ENCODE peak calls at places on chromosomes 13 and 19, in nine cellular contexts. One of them, this sample, is unnamed.

GRCh38 chr13:61795580-61795979 is 379.9 kb upstream of the PCDH20 start:
- DNase-seq in hepatocyte: no peak
- DNase-seq in endothelial cell of umbilical vein: no peak
- DNase-seq in neural progenitor cell: no peak
- DNase-seq in Karpas-422: no peak
- DNase-seq in GM12878: no peak
- DNase-seq in fibroblast of lung: no peak
- DNase-seq in PC-9: no peak
- DNase-seq in mesenchymal stem cell: no peak
- DNase-seq in this sample: no peak

GRCh38 chr13:48994731-48995130 is 19.0 kb downstream of the FNDC3A start:
- DNase-seq in hepatocyte: no peak
- DNase-seq in endothelial cell of umbilical vein: no peak
- DNase-seq in Karpas-422: peak
- DNase-seq in mesenchymal stem cell: peak
- DNase-seq in PC-9: no peak
- DNase-seq in GM12878: no peak
- DNase-seq in neural progenitor cell: no peak
- DNase-seq in fibroblast of lung: peak
- DNase-seq in this sample: no peak

GRCh38 chr13:104650426-104650825 is 1584.2 kb upstream of the SLC10A2 start:
- DNase-seq in fibroblast of lung: no peak
- DNase-seq in hepatocyte: no peak
- DNase-seq in Karpas-422: no peak
- DNase-seq in GM12878: no peak
- DNase-seq in endothelial cell of umbilical vein: no peak
- DNase-seq in neural progenitor cell: no peak
- DNase-seq in PC-9: no peak
- DNase-seq in mesenchymal stem cell: no peak
- DNase-seq in this sample: no peak

GRCh38 chr19:16328824-16329482 is 4.3 kb downstream of the KLF2 start:
- DNase-seq in PC-9: no peak
- DNase-seq in neural progenitor cell: no peak
- DNase-seq in Karpas-422: no peak
- DNase-seq in GM12878: no peak
- DNase-seq in mesenchymal stem cell: peak
- DNase-seq in hepatocyte: no peak
- DNase-seq in endothelial cell of umbilical vein: peak
- DNase-seq in fibroblast of lung: no peak
- DNase-seq in this sample: peak

GRCh38 chr13:30802953-30803478 is 67.7 kb downstream of the ALOX5AP start:
- DNase-seq in PC-9: no peak
- DNase-seq in GM12878: peak
- DNase-seq in mesenchymal stem cell: peak
- DNase-seq in Karpas-422: peak
- DNase-seq in neural progenitor cell: peak
- DNase-seq in endothelial cell of umbilical vein: peak
- DNase-seq in hepatocyte: peak
- DNase-seq in fibroblast of lung: peak
- DNase-seq in this sample: peak

GRCh38 chr13:65600702-65601101 is 1629.4 kb downstream of the PCDH9 start:
- DNase-seq in hepatocyte: no peak
- DNase-seq in PC-9: no peak
- DNase-seq in fibroblast of lung: peak
- DNase-seq in GM12878: no peak
- DNase-seq in mesenchymal stem cell: peak
- DNase-seq in endothelial cell of umbilical vein: no peak
- DNase-seq in neural progenitor cell: no peak
- DNase-seq in Karpas-422: no peak
- DNase-seq in this sample: no peak

GRCh38 chr19:32870154-32870573 is 597 bp upstream of the SLC7A9 start:
- DNase-seq in Karpas-422: no peak
- DNase-seq in mesenchymal stem cell: no peak
- DNase-seq in fibroblast of lung: no peak
- DNase-seq in PC-9: no peak
- DNase-seq in hepatocyte: peak
- DNase-seq in endothelial cell of umbilical vein: no peak
- DNase-seq in GM12878: no peak
- DNase-seq in neural progenitor cell: peak
- DNase-seq in this sample: no peak

GRCh38 chr13:90750957-90751356 is 596.5 kb upstream of the MIR17HG start:
- DNase-seq in PC-9: no peak
- DNase-seq in endothelial cell of umbilical vein: peak
- DNase-seq in fibroblast of lung: no peak
- DNase-seq in Karpas-422: no peak
- DNase-seq in neural progenitor cell: no peak
- DNase-seq in mesenchymal stem cell: no peak
- DNase-seq in GM12878: no peak
- DNase-seq in hepatocyte: no peak
- DNase-seq in this sample: no peak

GRCh38 chr13:72983085-72983768 is 75.6 kb upstream of the KLF5 start:
- DNase-seq in mesenchymal stem cell: peak
- DNase-seq in neural progenitor cell: no peak
- DNase-seq in PC-9: no peak
- DNase-seq in hepatocyte: peak
- DNase-seq in endothelial cell of umbilical vein: no peak
- DNase-seq in fibroblast of lung: peak
- DNase-seq in Karpas-422: no peak
- DNase-seq in GM12878: no peak
- DNase-seq in this sample: no peak

GRCh38 chr19:2618611-2619010 is 83.9 kb downstream of the GNG7 start:
- DNase-seq in Karpas-422: peak
- DNase-seq in mesenchymal stem cell: no peak
- DNase-seq in neural progenitor cell: no peak
- DNase-seq in GM12878: no peak
- DNase-seq in endothelial cell of umbilical vein: peak
- DNase-seq in PC-9: peak
- DNase-seq in hepatocyte: no peak
- DNase-seq in fibroblast of lung: peak
- DNase-seq in this sample: peak

GRCh38 chr13:102128216-102128800 is 273.5 kb downstream of the FGF14 start:
- DNase-seq in GM12878: no peak
- DNase-seq in hepatocyte: no peak
- DNase-seq in Karpas-422: no peak
- DNase-seq in neural progenitor cell: no peak
- DNase-seq in fibroblast of lung: peak
- DNase-seq in mesenchymal stem cell: peak
- DNase-seq in PC-9: no peak
- DNase-seq in endothelial cell of umbilical vein: no peak
- DNase-seq in this sample: no peak

GRCh38 chr19:27714857-27715256 is 1498.1 kb downstream of the UQCRFS1 start:
- DNase-seq in mesenchymal stem cell: no peak
- DNase-seq in endothelial cell of umbilical vein: no peak
- DNase-seq in neural progenitor cell: no peak
- DNase-seq in GM12878: no peak
- DNase-seq in fibroblast of lung: no peak
- DNase-seq in Karpas-422: no peak
- DNase-seq in hepatocyte: no peak
- DNase-seq in PC-9: no peak
- DNase-seq in this sample: no peak

GRCh38 chr13:60754211-60754610 is 357.2 kb downstream of the TDRD3 start:
- DNase-seq in neural progenitor cell: peak
- DNase-seq in fibroblast of lung: no peak
- DNase-seq in mesenchymal stem cell: no peak
- DNase-seq in PC-9: no peak
- DNase-seq in Karpas-422: no peak
- DNase-seq in endothelial cell of umbilical vein: no peak
- DNase-seq in hepatocyte: no peak
- DNase-seq in GM12878: no peak
- DNase-seq in this sample: no peak

GRCh38 chr13:60755380-60756163 is 358.6 kb downstream of the TDRD3 start:
- DNase-seq in neural progenitor cell: peak
- DNase-seq in PC-9: no peak
- DNase-seq in endothelial cell of umbilical vein: peak
- DNase-seq in hepatocyte: peak
- DNase-seq in Karpas-422: no peak
- DNase-seq in fibroblast of lung: peak
- DNase-seq in mesenchymal stem cell: no peak
- DNase-seq in GM12878: no peak
- DNase-seq in this sample: no peak

GRCh38 chr13:60753641-60754040 is 356.6 kb downstream of the TDRD3 start:
- DNase-seq in Karpas-422: no peak
- DNase-seq in neural progenitor cell: no peak
- DNase-seq in PC-9: no peak
- DNase-seq in GM12878: no peak
- DNase-seq in fibroblast of lung: no peak
- DNase-seq in endothelial cell of umbilical vein: no peak
- DNase-seq in hepatocyte: no peak
- DNase-seq in mesenchymal stem cell: peak
- DNase-seq in this sample: no peak

GRCh38 chr13:60756306-60756705 is 359.3 kb downstream of the TDRD3 start:
- DNase-seq in mesenchymal stem cell: peak
- DNase-seq in PC-9: no peak
- DNase-seq in GM12878: no peak
- DNase-seq in hepatocyte: no peak
- DNase-seq in Karpas-422: no peak
- DNase-seq in fibroblast of lung: peak
- DNase-seq in endothelial cell of umbilical vein: peak
- DNase-seq in neural progenitor cell: peak
- DNase-seq in this sample: no peak

GRCh38 chr13:60754691-60755090 is 357.7 kb downstream of the TDRD3 start:
- DNase-seq in Karpas-422: no peak
- DNase-seq in GM12878: no peak
- DNase-seq in fibroblast of lung: no peak
- DNase-seq in neural progenitor cell: peak
- DNase-seq in mesenchymal stem cell: no peak
- DNase-seq in endothelial cell of umbilical vein: no peak
- DNase-seq in hepatocyte: no peak
- DNase-seq in PC-9: no peak
- DNase-seq in this sample: no peak
- H2AFZ ChIP-seq in Karpas-422: no peak
- H2AFZ ChIP-seq in GM12878: no peak
- H2AFZ ChIP-seq in fibroblast of lung: no peak
- H2AFZ ChIP-seq in neural progenitor cell: peak
- H2AFZ ChIP-seq in mesenchymal stem cell: no peak
- H2AFZ ChIP-seq in endothelial cell of umbilical vein: no peak
- H2AFZ ChIP-seq in hepatocyte: no peak
- H2AFZ ChIP-seq in PC-9: no peak
- H2AFZ ChIP-seq in this sample: no peak

GRCh38 chr19:10567696-10568443 is 909 bp downstream of the CDKN2D start:
- DNase-seq in PC-9: no peak
- DNase-seq in hepatocyte: no peak
- DNase-seq in endothelial cell of umbilical vein: no peak
- DNase-seq in mesenchymal stem cell: peak
- DNase-seq in neural progenitor cell: no peak
- DNase-seq in Karpas-422: no peak
- DNase-seq in fibroblast of lung: no peak
- DNase-seq in GM12878: no peak
- DNase-seq in this sample: no peak
- H2AFZ ChIP-seq in PC-9: peak
- H2AFZ ChIP-seq in hepatocyte: peak
- H2AFZ ChIP-seq in endothelial cell of umbilical vein: peak
- H2AFZ ChIP-seq in mesenchymal stem cell: peak
- H2AFZ ChIP-seq in neural progenitor cell: peak
- H2AFZ ChIP-seq in Karpas-422: no peak
- H2AFZ ChIP-seq in fibroblast of lung: peak
- H2AFZ ChIP-seq in GM12878: peak
- H2AFZ ChIP-seq in this sample: no peak

GRCh38 chr19:47240996-47241918 is 10.3 kb upstream of the BBC3 start:
- DNase-seq in neural progenitor cell: peak
- DNase-seq in mesenchymal stem cell: peak
- DNase-seq in endothelial cell of umbilical vein: peak
- DNase-seq in fibroblast of lung: peak
- DNase-seq in Karpas-422: peak
- DNase-seq in hepatocyte: peak
- DNase-seq in GM12878: no peak
- DNase-seq in PC-9: peak
- DNase-seq in this sample: peak

GRCh38 chr19:47243364-47243775 is 12.4 kb upstream of the BBC3 start:
- DNase-seq in neural progenitor cell: no peak
- DNase-seq in hepatocyte: no peak
- DNase-seq in endothelial cell of umbilical vein: peak
- DNase-seq in mesenchymal stem cell: no peak
- DNase-seq in Karpas-422: no peak
- DNase-seq in PC-9: no peak
- DNase-seq in fibroblast of lung: no peak
- DNase-seq in GM12878: no peak
- DNase-seq in this sample: no peak

GRCh38 chr19:47241919-47242644 is 11.1 kb upstream of the BBC3 start:
- DNase-seq in Karpas-422: no peak
- DNase-seq in GM12878: no peak
- DNase-seq in hepatocyte: no peak
- DNase-seq in PC-9: peak
- DNase-seq in endothelial cell of umbilical vein: no peak
- DNase-seq in mesenchymal stem cell: peak
- DNase-seq in neural progenitor cell: no peak
- DNase-seq in fibroblast of lung: peak
- DNase-seq in this sample: no peak

GRCh38 chr19:47240561-47240960 is 9.6 kb upstream of the BBC3 start:
- DNase-seq in neural progenitor cell: no peak
- DNase-seq in GM12878: no peak
- DNase-seq in endothelial cell of umbilical vein: no peak
- DNase-seq in fibroblast of lung: no peak
- DNase-seq in hepatocyte: no peak
- DNase-seq in mesenchymal stem cell: no peak
- DNase-seq in Karpas-422: no peak
- DNase-seq in PC-9: no peak
- DNase-seq in this sample: no peak

GRCh38 chr19:47243776-47244547 is 12.4 kb upstream of the CCDC9 start:
- DNase-seq in fibroblast of lung: peak
- DNase-seq in neural progenitor cell: peak
- DNase-seq in PC-9: peak
- DNase-seq in Karpas-422: peak
- DNase-seq in endothelial cell of umbilical vein: peak
- DNase-seq in mesenchymal stem cell: peak
- DNase-seq in hepatocyte: peak
- DNase-seq in GM12878: no peak
- DNase-seq in this sample: peak
- H2AFZ ChIP-seq in fibroblast of lung: peak
- H2AFZ ChIP-seq in neural progenitor cell: peak
- H2AFZ ChIP-seq in PC-9: peak
- H2AFZ ChIP-seq in Karpas-422: peak
- H2AFZ ChIP-seq in endothelial cell of umbilical vein: peak
- H2AFZ ChIP-seq in mesenchymal stem cell: no peak
- H2AFZ ChIP-seq in hepatocyte: peak
- H2AFZ ChIP-seq in GM12878: peak
- H2AFZ ChIP-seq in this sample: peak

DNA sequence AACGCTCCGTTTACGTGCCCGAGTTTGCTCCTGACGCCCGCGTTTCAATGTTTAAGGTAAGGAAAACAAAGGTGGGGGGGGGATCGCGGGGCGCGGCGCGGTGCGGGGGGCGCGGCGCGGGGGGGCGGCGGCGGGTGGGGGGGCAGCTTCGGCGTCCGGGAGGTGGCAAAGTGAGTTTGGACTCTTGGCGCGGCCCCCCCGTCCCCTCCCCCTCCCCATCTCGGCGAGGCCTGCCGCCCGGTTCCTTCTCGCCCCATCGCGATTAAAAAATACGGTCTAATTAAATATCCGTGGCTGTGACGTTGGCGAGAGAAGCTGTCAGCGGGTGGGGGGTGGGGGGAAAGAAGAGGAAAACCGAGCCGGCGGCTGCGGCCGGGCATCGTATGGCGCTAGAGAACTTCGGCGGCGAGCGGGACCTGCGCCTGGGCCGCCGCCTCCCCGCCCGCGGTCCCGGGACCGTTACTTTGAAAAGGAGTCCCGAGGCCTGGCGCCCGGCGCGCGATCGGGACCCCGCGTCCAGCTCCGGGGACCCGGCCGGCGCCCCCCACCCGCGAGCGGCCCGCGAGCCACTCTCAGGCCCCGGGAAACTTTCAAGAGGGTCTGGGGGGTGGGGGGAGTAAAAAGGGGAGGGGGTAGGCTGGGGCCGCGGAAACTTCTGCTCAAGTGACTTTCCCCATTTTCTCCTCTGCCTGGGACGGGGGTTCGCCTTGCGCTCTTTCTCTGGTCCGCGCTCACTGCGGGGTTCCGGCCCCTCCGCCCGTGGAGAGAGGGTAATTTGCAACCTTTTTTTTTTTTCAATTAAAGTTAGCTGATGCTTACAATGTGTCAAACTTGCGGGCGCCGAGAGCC is 146.3 kb upstream of the ZNF536 start:
- DNase-seq in PC-9: no peak
- DNase-seq in hepatocyte: peak
- DNase-seq in GM12878: no peak
- DNase-seq in fibroblast of lung: no peak
- DNase-seq in neural progenitor cell: peak
- DNase-seq in endothelial cell of umbilical vein: no peak
- DNase-seq in Karpas-422: no peak
- DNase-seq in mesenchymal stem cell: no peak
- DNase-seq in this sample: no peak
- H2AFZ ChIP-seq in PC-9: no peak
- H2AFZ ChIP-seq in hepatocyte: peak
- H2AFZ ChIP-seq in GM12878: no peak
- H2AFZ ChIP-seq in fibroblast of lung: no peak
- H2AFZ ChIP-seq in neural progenitor cell: peak
- H2AFZ ChIP-seq in endothelial cell of umbilical vein: no peak
- H2AFZ ChIP-seq in Karpas-422: no peak
- H2AFZ ChIP-seq in mesenchymal stem cell: no peak
- H2AFZ ChIP-seq in this sample: no peak

This sample was measured in OCI-LY7.